ENCODE peak calls at places on chromosomes 11 and 22, in nine cellular contexts. One of them, this sample, is unnamed.

GRCh38 chr11:77267910-77268309 is 33.6 kb downstream of the GDPD4 start:
- DNase-seq in LoVo: no peak
- DNase-seq in right atrium auricular region: no peak
- DNase-seq in stimulated activated naive CD8-positive, alpha-beta T cell treated with anti-CD3 and anti-CD28 coated beads, Interleukin-15, Interleukin-2, amounts not matched to agents 100 U/mL and 50 U/mL, for 24 hours: no peak
- DNase-seq in posterior cingulate gyrus: no peak
- DNase-seq in stimulated activated CD4-positive, alpha-beta T cell treated with anti-CD3 and anti-CD28 coated beads, Interleukin-2, amount 100 ng/mL, for 48 hours: no peak
- DNase-seq in HFF-Myc: no peak
- DNase-seq in neural crest cell: no peak
- DNase-seq in Right ventricle myocardium superior: no peak
- DNase-seq in this sample: no peak

GRCh38 chr11:135033545-135033944 is 621.5 kb upstream of the B3GAT1 start:
- DNase-seq in LoVo: no peak
- DNase-seq in posterior cingulate gyrus: peak
- DNase-seq in right atrium auricular region: no peak
- DNase-seq in Right ventricle myocardium superior: no peak
- DNase-seq in HFF-Myc: no peak
- DNase-seq in stimulated activated naive CD8-positive, alpha-beta T cell treated with anti-CD3 and anti-CD28 coated beads, Interleukin-15, Interleukin-2, amounts not matched to agents 100 U/mL and 50 U/mL, for 24 hours: no peak
- DNase-seq in neural crest cell: peak
- DNase-seq in stimulated activated CD4-positive, alpha-beta T cell treated with anti-CD3 and anti-CD28 coated beads, Interleukin-2, amount 100 ng/mL, for 48 hours: no peak
- DNase-seq in this sample: no peak

GRCh38 chr11:2536440-2536989 is 91.7 kb downstream of the KCNQ1 start:
- DNase-seq in right atrium auricular region: no peak
- DNase-seq in stimulated activated CD4-positive, alpha-beta T cell treated with anti-CD3 and anti-CD28 coated beads, Interleukin-2, amount 100 ng/mL, for 48 hours: no peak
- DNase-seq in stimulated activated naive CD8-positive, alpha-beta T cell treated with anti-CD3 and anti-CD28 coated beads, Interleukin-15, Interleukin-2, amounts not matched to agents 100 U/mL and 50 U/mL, for 24 hours: no peak
- DNase-seq in posterior cingulate gyrus: peak
- DNase-seq in Right ventricle myocardium superior: peak
- DNase-seq in LoVo: no peak
- DNase-seq in neural crest cell: no peak
- DNase-seq in HFF-Myc: no peak
- DNase-seq in this sample: no peak

GRCh38 chr11:129317564-129317963 is 58.1 kb upstream of the BARX2 start:
- DNase-seq in HFF-Myc: no peak
- DNase-seq in neural crest cell: no peak
- DNase-seq in stimulated activated CD4-positive, alpha-beta T cell treated with anti-CD3 and anti-CD28 coated beads, Interleukin-2, amount 100 ng/mL, for 48 hours: no peak
- DNase-seq in Right ventricle myocardium superior: no peak
- DNase-seq in LoVo: peak
- DNase-seq in posterior cingulate gyrus: no peak
- DNase-seq in stimulated activated naive CD8-positive, alpha-beta T cell treated with anti-CD3 and anti-CD28 coated beads, Interleukin-15, Interleukin-2, amounts not matched to agents 100 U/mL and 50 U/mL, for 24 hours: no peak
- DNase-seq in right atrium auricular region: no peak
- DNase-seq in this sample: no peak

GRCh38 chr11:123260511-123261211 is 65.6 kb upstream of the CLMP start:
- DNase-seq in stimulated activated CD4-positive, alpha-beta T cell treated with anti-CD3 and anti-CD28 coated beads, Interleukin-2, amount 100 ng/mL, for 48 hours: no peak
- DNase-seq in Right ventricle myocardium superior: no peak
- DNase-seq in posterior cingulate gyrus: no peak
- DNase-seq in right atrium auricular region: no peak
- DNase-seq in LoVo: no peak
- DNase-seq in HFF-Myc: no peak
- DNase-seq in stimulated activated naive CD8-positive, alpha-beta T cell treated with anti-CD3 and anti-CD28 coated beads, Interleukin-15, Interleukin-2, amounts not matched to agents 100 U/mL and 50 U/mL, for 24 hours: no peak
- DNase-seq in neural crest cell: no peak
- DNase-seq in this sample: no peak

GRCh38 chr11:132427611-132428010 is 1057.2 kb downstream of the NTM start:
- DNase-seq in Right ventricle myocardium superior: no peak
- DNase-seq in HFF-Myc: no peak
- DNase-seq in right atrium auricular region: no peak
- DNase-seq in stimulated activated naive CD8-positive, alpha-beta T cell treated with anti-CD3 and anti-CD28 coated beads, Interleukin-15, Interleukin-2, amounts not matched to agents 100 U/mL and 50 U/mL, for 24 hours: no peak
- DNase-seq in stimulated activated CD4-positive, alpha-beta T cell treated with anti-CD3 and anti-CD28 coated beads, Interleukin-2, amount 100 ng/mL, for 48 hours: no peak
- DNase-seq in LoVo: no peak
- DNase-seq in posterior cingulate gyrus: no peak
- DNase-seq in neural crest cell: no peak
- DNase-seq in this sample: no peak

GRCh38 chr11:69212121-69213110 is 56.7 kb downstream of the SMIM38 start:
- DNase-seq in right atrium auricular region: no peak
- DNase-seq in HFF-Myc: no peak
- DNase-seq in stimulated activated naive CD8-positive, alpha-beta T cell treated with anti-CD3 and anti-CD28 coated beads, Interleukin-15, Interleukin-2, amounts not matched to agents 100 U/mL and 50 U/mL, for 24 hours: peak
- DNase-seq in Right ventricle myocardium superior: no peak
- DNase-seq in stimulated activated CD4-positive, alpha-beta T cell treated with anti-CD3 and anti-CD28 coated beads, Interleukin-2, amount 100 ng/mL, for 48 hours: no peak
- DNase-seq in neural crest cell: no peak
- DNase-seq in LoVo: no peak
- DNase-seq in posterior cingulate gyrus: peak
- DNase-seq in this sample: no peak

GRCh38 chr11:62593434-62594044 is 2.2 kb upstream of the TUT1 start:
- DNase-seq in Right ventricle myocardium superior: peak
- DNase-seq in HFF-Myc: no peak
- DNase-seq in stimulated activated naive CD8-positive, alpha-beta T cell treated with anti-CD3 and anti-CD28 coated beads, Interleukin-15, Interleukin-2, amounts not matched to agents 100 U/mL and 50 U/mL, for 24 hours: peak
- DNase-seq in right atrium auricular region: peak
- DNase-seq in LoVo: peak
- DNase-seq in neural crest cell: peak
- DNase-seq in stimulated activated CD4-positive, alpha-beta T cell treated with anti-CD3 and anti-CD28 coated beads, Interleukin-2, amount 100 ng/mL, for 48 hours: peak
- DNase-seq in posterior cingulate gyrus: peak
- DNase-seq in this sample: peak

GRCh38 chr11:122808494-122808893 is 29.8 kb upstream of the CRTAM start:
- DNase-seq in HFF-Myc: peak
- DNase-seq in posterior cingulate gyrus: no peak
- DNase-seq in neural crest cell: no peak
- DNase-seq in right atrium auricular region: no peak
- DNase-seq in stimulated activated CD4-positive, alpha-beta T cell treated with anti-CD3 and anti-CD28 coated beads, Interleukin-2, amount 100 ng/mL, for 48 hours: no peak
- DNase-seq in stimulated activated naive CD8-positive, alpha-beta T cell treated with anti-CD3 and anti-CD28 coated beads, Interleukin-15, Interleukin-2, amounts not matched to agents 100 U/mL and 50 U/mL, for 24 hours: peak
- DNase-seq in LoVo: no peak
- DNase-seq in Right ventricle myocardium superior: no peak
- DNase-seq in this sample: peak

GRCh38 chr11:124612045-124612444 is 817 bp downstream of the PANX3 start:
- DNase-seq in right atrium auricular region: no peak
- DNase-seq in LoVo: no peak
- DNase-seq in HFF-Myc: no peak
- DNase-seq in stimulated activated CD4-positive, alpha-beta T cell treated with anti-CD3 and anti-CD28 coated beads, Interleukin-2, amount 100 ng/mL, for 48 hours: no peak
- DNase-seq in neural crest cell: no peak
- DNase-seq in Right ventricle myocardium superior: no peak
- DNase-seq in posterior cingulate gyrus: no peak
- DNase-seq in stimulated activated naive CD8-positive, alpha-beta T cell treated with anti-CD3 and anti-CD28 coated beads, Interleukin-15, Interleukin-2, amounts not matched to agents 100 U/mL and 50 U/mL, for 24 hours: no peak
- DNase-seq in this sample: no peak

GRCh38 chr11:69640995-69641581 is at the start of gene CCND1:
- DNase-seq in neural crest cell: peak
- DNase-seq in stimulated activated CD4-positive, alpha-beta T cell treated with anti-CD3 and anti-CD28 coated beads, Interleukin-2, amount 100 ng/mL, for 48 hours: peak
- DNase-seq in posterior cingulate gyrus: peak
- DNase-seq in Right ventricle myocardium superior: peak
- DNase-seq in HFF-Myc: peak
- DNase-seq in LoVo: peak
- DNase-seq in stimulated activated naive CD8-positive, alpha-beta T cell treated with anti-CD3 and anti-CD28 coated beads, Interleukin-15, Interleukin-2, amounts not matched to agents 100 U/mL and 50 U/mL, for 24 hours: peak
- DNase-seq in right atrium auricular region: peak
- DNase-seq in this sample: peak

GRCh38 chr11:119120639-119121007 is 757 bp upstream of the HINFP start:
- DNase-seq in stimulated activated naive CD8-positive, alpha-beta T cell treated with anti-CD3 and anti-CD28 coated beads, Interleukin-15, Interleukin-2, amounts not matched to agents 100 U/mL and 50 U/mL, for 24 hours: no peak
- DNase-seq in neural crest cell: no peak
- DNase-seq in posterior cingulate gyrus: no peak
- DNase-seq in right atrium auricular region: no peak
- DNase-seq in LoVo: no peak
- DNase-seq in HFF-Myc: peak
- DNase-seq in stimulated activated CD4-positive, alpha-beta T cell treated with anti-CD3 and anti-CD28 coated beads, Interleukin-2, amount 100 ng/mL, for 48 hours: no peak
- DNase-seq in Right ventricle myocardium superior: no peak
- DNase-seq in this sample: no peak

GRCh38 chr11:65915821-65916251 is 3.0 kb downstream of the C11orf68 start:
- DNase-seq in posterior cingulate gyrus: peak
- DNase-seq in LoVo: peak
- DNase-seq in Right ventricle myocardium superior: peak
- DNase-seq in neural crest cell: no peak
- DNase-seq in HFF-Myc: peak
- DNase-seq in stimulated activated naive CD8-positive, alpha-beta T cell treated with anti-CD3 and anti-CD28 coated beads, Interleukin-15, Interleukin-2, amounts not matched to agents 100 U/mL and 50 U/mL, for 24 hours: no peak
- DNase-seq in stimulated activated CD4-positive, alpha-beta T cell treated with anti-CD3 and anti-CD28 coated beads, Interleukin-2, amount 100 ng/mL, for 48 hours: no peak
- DNase-seq in right atrium auricular region: peak
- DNase-seq in this sample: no peak

GRCh38 chr11:47980907-47981621 is 705 bp downstream of the PTPRJ start:
- DNase-seq in neural crest cell: peak
- DNase-seq in stimulated activated naive CD8-positive, alpha-beta T cell treated with anti-CD3 and anti-CD28 coated beads, Interleukin-15, Interleukin-2, amounts not matched to agents 100 U/mL and 50 U/mL, for 24 hours: peak
- DNase-seq in right atrium auricular region: no peak
- DNase-seq in stimulated activated CD4-positive, alpha-beta T cell treated with anti-CD3 and anti-CD28 coated beads, Interleukin-2, amount 100 ng/mL, for 48 hours: no peak
- DNase-seq in posterior cingulate gyrus: peak
- DNase-seq in HFF-Myc: no peak
- DNase-seq in Right ventricle myocardium superior: peak
- DNase-seq in LoVo: peak
- DNase-seq in this sample: no peak

GRCh38 chr11:113475160-113475761 is at the start of gene DRD2:
- DNase-seq in Right ventricle myocardium superior: no peak
- DNase-seq in HFF-Myc: no peak
- DNase-seq in stimulated activated CD4-positive, alpha-beta T cell treated with anti-CD3 and anti-CD28 coated beads, Interleukin-2, amount 100 ng/mL, for 48 hours: no peak
- DNase-seq in right atrium auricular region: no peak
- DNase-seq in neural crest cell: no peak
- DNase-seq in stimulated activated naive CD8-positive, alpha-beta T cell treated with anti-CD3 and anti-CD28 coated beads, Interleukin-15, Interleukin-2, amounts not matched to agents 100 U/mL and 50 U/mL, for 24 hours: no peak
- DNase-seq in LoVo: no peak
- DNase-seq in posterior cingulate gyrus: no peak
- DNase-seq in this sample: no peak

GRCh38 chr11:4180441-4181183 is 86.0 kb downstream of the RRM1 start:
- DNase-seq in stimulated activated naive CD8-positive, alpha-beta T cell treated with anti-CD3 and anti-CD28 coated beads, Interleukin-15, Interleukin-2, amounts not matched to agents 100 U/mL and 50 U/mL, for 24 hours: no peak
- DNase-seq in HFF-Myc: no peak
- DNase-seq in LoVo: no peak
- DNase-seq in Right ventricle myocardium superior: no peak
- DNase-seq in neural crest cell: no peak
- DNase-seq in right atrium auricular region: no peak
- DNase-seq in stimulated activated CD4-positive, alpha-beta T cell treated with anti-CD3 and anti-CD28 coated beads, Interleukin-2, amount 100 ng/mL, for 48 hours: no peak
- DNase-seq in posterior cingulate gyrus: no peak
- DNase-seq in this sample: no peak

GRCh38 chr22:45649809-45650208 is 21.8 kb upstream of the ATXN10 start:
- DNase-seq in HFF-Myc: no peak
- DNase-seq in stimulated activated naive CD8-positive, alpha-beta T cell treated with anti-CD3 and anti-CD28 coated beads, Interleukin-15, Interleukin-2, amounts not matched to agents 100 U/mL and 50 U/mL, for 24 hours: no peak
- DNase-seq in stimulated activated CD4-positive, alpha-beta T cell treated with anti-CD3 and anti-CD28 coated beads, Interleukin-2, amount 100 ng/mL, for 48 hours: no peak
- DNase-seq in neural crest cell: no peak
- DNase-seq in LoVo: no peak
- DNase-seq in posterior cingulate gyrus: no peak
- DNase-seq in right atrium auricular region: no peak
- DNase-seq in Right ventricle myocardium superior: no peak
- DNase-seq in this sample: no peak

GRCh38 chr22:40898850-40899357 is 37.0 kb upstream of the DNAJB7 start:
- DNase-seq in neural crest cell: no peak
- DNase-seq in HFF-Myc: peak
- DNase-seq in stimulated activated CD4-positive, alpha-beta T cell treated with anti-CD3 and anti-CD28 coated beads, Interleukin-2, amount 100 ng/mL, for 48 hours: peak
- DNase-seq in right atrium auricular region: no peak
- DNase-seq in posterior cingulate gyrus: no peak
- DNase-seq in LoVo: peak
- DNase-seq in stimulated activated naive CD8-positive, alpha-beta T cell treated with anti-CD3 and anti-CD28 coated beads, Interleukin-15, Interleukin-2, amounts not matched to agents 100 U/mL and 50 U/mL, for 24 hours: no peak
- DNase-seq in Right ventricle myocardium superior: no peak
- DNase-seq in this sample: peak

GRCh38 chr11:8610532-8611116 is 16.6 kb upstream of the STK33 start:
- DNase-seq in stimulated activated naive CD8-positive, alpha-beta T cell treated with anti-CD3 and anti-CD28 coated beads, Interleukin-15, Interleukin-2, amounts not matched to agents 100 U/mL and 50 U/mL, for 24 hours: peak
- DNase-seq in Right ventricle myocardium superior: no peak
- DNase-seq in neural crest cell: no peak
- DNase-seq in LoVo: no peak
- DNase-seq in right atrium auricular region: no peak
- DNase-seq in HFF-Myc: no peak
- DNase-seq in stimulated activated CD4-positive, alpha-beta T cell treated with anti-CD3 and anti-CD28 coated beads, Interleukin-2, amount 100 ng/mL, for 48 hours: no peak
- DNase-seq in posterior cingulate gyrus: peak
- DNase-seq in this sample: no peak

GRCh38 chr11:97895572-97895971 is 1125.2 kb upstream of the CNTN5 start:
- DNase-seq in HFF-Myc: no peak
- DNase-seq in posterior cingulate gyrus: no peak
- DNase-seq in stimulated activated naive CD8-positive, alpha-beta T cell treated with anti-CD3 and anti-CD28 coated beads, Interleukin-15, Interleukin-2, amounts not matched to agents 100 U/mL and 50 U/mL, for 24 hours: no peak
- DNase-seq in right atrium auricular region: no peak
- DNase-seq in stimulated activated CD4-positive, alpha-beta T cell treated with anti-CD3 and anti-CD28 coated beads, Interleukin-2, amount 100 ng/mL, for 48 hours: no peak
- DNase-seq in LoVo: no peak
- DNase-seq in neural crest cell: no peak
- DNase-seq in Right ventricle myocardium superior: peak
- DNase-seq in this sample: no peak

GRCh38 chr22:22887621-22888503 is at the start of gene IGLL5:
- DNase-seq in neural crest cell: no peak
- DNase-seq in Right ventricle myocardium superior: no peak
- DNase-seq in posterior cingulate gyrus: no peak
- DNase-seq in right atrium auricular region: no peak
- DNase-seq in stimulated activated naive CD8-positive, alpha-beta T cell treated with anti-CD3 and anti-CD28 coated beads, Interleukin-15, Interleukin-2, amounts not matched to agents 100 U/mL and 50 U/mL, for 24 hours: no peak
- DNase-seq in HFF-Myc: no peak
- DNase-seq in stimulated activated CD4-positive, alpha-beta T cell treated with anti-CD3 and anti-CD28 coated beads, Interleukin-2, amount 100 ng/mL, for 48 hours: no peak
- DNase-seq in LoVo: no peak
- DNase-seq in this sample: no peak

GRCh38 chr22:22156716-22157499 is 87.7 kb upstream of the VPREB1 start:
- DNase-seq in HFF-Myc: peak
- DNase-seq in stimulated activated naive CD8-positive, alpha-beta T cell treated with anti-CD3 and anti-CD28 coated beads, Interleukin-15, Interleukin-2, amounts not matched to agents 100 U/mL and 50 U/mL, for 24 hours: peak
- DNase-seq in stimulated activated CD4-positive, alpha-beta T cell treated with anti-CD3 and anti-CD28 coated beads, Interleukin-2, amount 100 ng/mL, for 48 hours: peak
- DNase-seq in posterior cingulate gyrus: no peak
- DNase-seq in neural crest cell: peak
- DNase-seq in Right ventricle myocardium superior: no peak
- DNase-seq in right atrium auricular region: peak
- DNase-seq in LoVo: peak
- DNase-seq in this sample: peak

GRCh38 chr11:41446566-41446965 is 12.9 kb downstream of the LRRC4C start:
- DNase-seq in Right ventricle myocardium superior: no peak
- DNase-seq in stimulated activated CD4-positive, alpha-beta T cell treated with anti-CD3 and anti-CD28 coated beads, Interleukin-2, amount 100 ng/mL, for 48 hours: no peak
- DNase-seq in stimulated activated naive CD8-positive, alpha-beta T cell treated with anti-CD3 and anti-CD28 coated beads, Interleukin-15, Interleukin-2, amounts not matched to agents 100 U/mL and 50 U/mL, for 24 hours: no peak
- DNase-seq in right atrium auricular region: no peak
- DNase-seq in LoVo: no peak
- DNase-seq in neural crest cell: no peak
- DNase-seq in posterior cingulate gyrus: no peak
- DNase-seq in HFF-Myc: no peak
- DNase-seq in this sample: no peak

GRCh38 chr11:100205926-100206325 is 481.2 kb upstream of the ARHGAP42 start:
- DNase-seq in Right ventricle myocardium superior: no peak
- DNase-seq in neural crest cell: no peak
- DNase-seq in stimulated activated naive CD8-positive, alpha-beta T cell treated with anti-CD3 and anti-CD28 coated beads, Interleukin-15, Interleukin-2, amounts not matched to agents 100 U/mL and 50 U/mL, for 24 hours: no peak
- DNase-seq in posterior cingulate gyrus: no peak
- DNase-seq in HFF-Myc: no peak
- DNase-seq in stimulated activated CD4-positive, alpha-beta T cell treated with anti-CD3 and anti-CD28 coated beads, Interleukin-2, amount 100 ng/mL, for 48 hours: no peak
- DNase-seq in right atrium auricular region: no peak
- DNase-seq in LoVo: no peak
- DNase-seq in this sample: no peak

This sample was measured in KG1.